ENCODE peak calls at places on chromosomes 7 and 10, in five cellular contexts. R is lower lobe of right lung; V is CD4-positive, alpha-beta T cell; W is pancreas; D is GM23338. F is an unnamed sample.

GRCh38 chr10:61964059-61964709 is 62.7 kb downstream of the ARID5B start:
- ATAC-seq in R (no peak), V (no peak), D (peak), W (no peak), F (no peak)

GRCh38 chr7:45203947-45204445 is 46.4 kb downstream of the RAMP3 start:
- ATAC-seq in D (no peak), W (peak), R (peak), V (no peak), F (peak)

GRCh38 chr7:74231232-74231590 is 21.4 kb downstream of the LAT2 start:
- ATAC-seq in V (no peak), D (no peak), W (peak), R (no peak), F (no peak)

GRCh38 chr10:3807928-3808496 is 23.0 kb upstream of the KLF6 start:
- ATAC-seq in W (no peak), V (no peak), R (no peak), D (no peak), F (no peak)

GRCh38 chr10:53135213-53135896 is 362.8 kb upstream of the MBL2 start:
- ATAC-seq in R (no peak), V (no peak), W (peak), D (no peak), F (no peak)

GRCh38 chr10:117413928-117414618 is 38.8 kb upstream of the PDZD8 start:
- ATAC-seq in W (no peak), D (no peak), V (no peak), R (no peak), F (no peak)

GRCh38 chr7:2211926-2212325 is 20.8 kb downstream of the MAD1L1 start:
- ATAC-seq in D (no peak), W (no peak), V (no peak), R (no peak), F (no peak)

GRCh38 chr7:106485031-106485551 is 175.9 kb downstream of the CCDC71L start:
- ATAC-seq in W (peak), D (no peak), V (no peak), R (peak), F (peak)

GRCh38 chr10:78053201-78053868 is 19.7 kb downstream of the RPS24 start:
- ATAC-seq in R (peak), W (no peak), D (no peak), V (no peak), F (no peak)

F was measured in activated T-helper 17 cell treated with anti-CD3 and anti-CD28 coated beads, Interleukin-2, amount 50 U/mL, for 72 hours.